ENCODE peak calls at places on chromosomes 12 and 14, in ten cellular contexts. T is neural progenitor cell, I is tibial artery, P is fibroblast of lung, J is A549, A is brain microvascular endothelial cell, S is upper lobe of right lung, H is right lobe of liver, W is heart right ventricle, M is thyroid gland. K is an unnamed sample.

GRCh38 chr12:104250366-104251125 is 35.0 kb downstream of the TXNRD1 start:
- DNase-seq in P (no peak), I (no peak), T (no peak), A (no peak), S (no peak), W (no peak), H (no peak), M (no peak), J (no peak), K (no peak)

GRCh38 chr12:95608252-95609033 is 57.2 kb upstream of the USP44 start:
- DNase-seq in S (peak), T (no peak), I (peak), J (peak), H (peak), A (peak), M (peak), W (peak), P (peak), K (peak)

GRCh38 chr14:24032727-24033418 is 18.9 kb upstream of the CARMIL3 start:
- DNase-seq in M (no peak), H (peak), A (peak), J (peak), I (no peak), W (no peak), S (no peak), P (peak), T (no peak), K (no peak)

GRCh38 chr12:131959641-131960589 is 10.2 kb downstream of the EP400 start:
- DNase-seq in T (no peak), A (no peak), I (no peak), H (no peak), M (no peak), J (no peak), W (no peak), P (no peak), S (no peak), K (no peak)

GRCh38 chr14:44149597-44149996 is 357.5 kb downstream of the FSCB start:
- DNase-seq in S (no peak), H (peak), P (peak), A (no peak), I (no peak), M (no peak), T (peak), J (no peak), W (no peak), K (no peak)

GRCh38 chr14:77111021-77111420 is 13.0 kb downstream of the CIPC start:
- DNase-seq in J (no peak), S (peak), A (no peak), M (peak), I (no peak), W (no peak), P (no peak), T (peak), H (no peak), K (no peak)

GRCh38 chr12:114746297-114747074 is 62.5 kb upstream of the TBX3 start:
- DNase-seq in P (peak), H (no peak), M (no peak), T (no peak), J (no peak), W (no peak), S (no peak), A (no peak), I (no peak), K (no peak)

GRCh38 chr14:58680698-58681097 is 42.9 kb downstream of the DACT1 start:
- DNase-seq in W (no peak), S (no peak), H (no peak), I (no peak), P (no peak), J (no peak), M (no peak), T (no peak), A (no peak), K (no peak)

GRCh38 chr14:31036552-31036951 is 10.4 kb upstream of the STRN3 start:
- DNase-seq in I (no peak), J (no peak), M (no peak), S (no peak), W (no peak), T (no peak), A (no peak), H (no peak), P (no peak), K (no peak)

GRCh38 chr12:129312048-129312447 is 458.8 kb downstream of the GLT1D1 start:
- DNase-seq in J (no peak), H (no peak), M (no peak), A (peak), W (no peak), S (no peak), I (no peak), T (peak), P (no peak), K (no peak)

GRCh38 chr12:119631930-119632678 is 35.8 kb upstream of the PRKAB1 start:
- DNase-seq in I (no peak), M (no peak), S (no peak), J (no peak), P (no peak), H (no peak), T (no peak), W (no peak), A (no peak), K (no peak)

GRCh38 chr12:93453633-93454032 is 11.9 kb upstream of the UBE2N start:
- DNase-seq in T (peak), I (no peak), S (no peak), H (no peak), J (no peak), P (no peak), A (peak), W (no peak), M (no peak), K (no peak)

GRCh38 chr12:74685385-74685784 is 147.8 kb downstream of the ATXN7L3B start:
- DNase-seq in M (no peak), T (no peak), W (no peak), I (no peak), P (no peak), A (no peak), J (no peak), S (no peak), H (no peak), K (no peak)

GRCh38 chr12:74689929-74690328 is 152.3 kb downstream of the ATXN7L3B start:
- DNase-seq in P (no peak), T (no peak), S (no peak), A (no peak), H (no peak), W (no peak), M (no peak), J (no peak), I (no peak), K (no peak)

GRCh38 chr12:74689071-74689655 is 151.5 kb downstream of the ATXN7L3B start:
- DNase-seq in I (no peak), S (no peak), W (no peak), T (peak), A (peak), M (no peak), H (no peak), P (peak), J (peak), K (peak)
- TF ChIP-seq CTCF in I (peak), S (peak), W (no peak), T (peak), A (peak), M (peak), H (peak), P (peak), J (peak), K (peak)

GRCh38 chr14:49755378-49755777 is 12.6 kb upstream of the KLHDC2 start:
- DNase-seq in I (no peak), A (no peak), M (no peak), J (no peak), P (no peak), S (no peak), W (no peak), T (no peak), H (no peak), K (no peak)
- H3K4me3 ChIP-seq in I (no peak), A (no peak), M (no peak), J (no peak), P (no peak), S (no peak), W (no peak), T (no peak), H (no peak), K (no peak)

GRCh38 chr14:102295301-102295700 is 9.7 kb downstream of the MOK start:
- DNase-seq in M (no peak), J (peak), A (no peak), P (peak), S (no peak), I (no peak), W (no peak), H (no peak), T (no peak), K (peak)
- TF ChIP-seq CTCF in M (no peak), J (peak), A (peak), P (peak), S (no peak), I (no peak), W (no peak), H (no peak), T (peak), K (peak)

GRCh38 chr14:104925214-104925899 is 678 bp downstream of the PLD4 start:
- DNase-seq in S (no peak), A (no peak), H (no peak), J (no peak), M (no peak), T (no peak), I (no peak), W (no peak), P (no peak), K (no peak)
- H3K4me3 ChIP-seq in S (no peak), A (no peak), H (no peak), J (no peak), M (no peak), T (no peak), I (no peak), W (no peak), P (no peak), K (no peak)

DNA sequence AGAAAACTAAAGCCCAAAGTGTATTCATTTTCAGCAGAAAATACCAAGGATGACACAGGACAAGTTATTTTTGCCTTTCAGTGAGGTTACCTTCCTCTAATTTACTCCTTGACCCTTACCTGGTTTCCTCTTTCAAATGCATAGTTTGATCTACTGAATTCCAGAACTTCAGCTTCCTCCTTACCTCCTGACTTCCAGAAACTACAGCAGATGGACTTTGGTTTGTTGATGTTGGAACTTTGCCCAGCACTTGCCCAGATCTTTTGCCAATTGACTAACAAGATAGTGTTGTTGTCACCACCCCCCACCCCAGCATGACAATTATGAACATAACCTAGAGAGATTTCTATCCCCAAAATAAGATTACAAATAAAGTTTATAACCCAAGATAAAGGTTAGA is 63.2 kb downstream of the NAV3 start:
- DNase-seq in S (no peak), M (no peak), A (peak), H (peak), J (peak), I (no peak), T (no peak), W (no peak), P (peak), K (peak)
- TF ChIP-seq CTCF in S (no peak), M (no peak), A (no peak), H (no peak), J (no peak), I (no peak), T (no peak), W (no peak), P (no peak), K (no peak)

GRCh38 chr14:68972507-68973272 is 6.4 kb downstream of the ACTN1 start:
- DNase-seq in S (no peak), H (no peak), M (no peak), W (no peak), I (no peak), T (no peak), A (no peak), J (no peak), P (peak), K (no peak)

GRCh38 chr14:68973639-68974038 is 5.5 kb downstream of the ACTN1 start:
- DNase-seq in S (no peak), M (no peak), P (no peak), J (no peak), H (no peak), I (no peak), T (no peak), A (no peak), W (no peak), K (no peak)

GRCh38 chr14:68976160-68977067 is 2.7 kb downstream of the ACTN1 start:
- DNase-seq in M (peak), A (no peak), I (peak), J (no peak), S (no peak), P (peak), T (no peak), H (peak), W (peak), K (no peak)

GRCh38 chr14:68975667-68976066 is 3.4 kb downstream of the ACTN1 start:
- DNase-seq in J (no peak), S (no peak), H (no peak), P (peak), A (peak), M (peak), W (no peak), T (no peak), I (peak), K (no peak)

DNA sequence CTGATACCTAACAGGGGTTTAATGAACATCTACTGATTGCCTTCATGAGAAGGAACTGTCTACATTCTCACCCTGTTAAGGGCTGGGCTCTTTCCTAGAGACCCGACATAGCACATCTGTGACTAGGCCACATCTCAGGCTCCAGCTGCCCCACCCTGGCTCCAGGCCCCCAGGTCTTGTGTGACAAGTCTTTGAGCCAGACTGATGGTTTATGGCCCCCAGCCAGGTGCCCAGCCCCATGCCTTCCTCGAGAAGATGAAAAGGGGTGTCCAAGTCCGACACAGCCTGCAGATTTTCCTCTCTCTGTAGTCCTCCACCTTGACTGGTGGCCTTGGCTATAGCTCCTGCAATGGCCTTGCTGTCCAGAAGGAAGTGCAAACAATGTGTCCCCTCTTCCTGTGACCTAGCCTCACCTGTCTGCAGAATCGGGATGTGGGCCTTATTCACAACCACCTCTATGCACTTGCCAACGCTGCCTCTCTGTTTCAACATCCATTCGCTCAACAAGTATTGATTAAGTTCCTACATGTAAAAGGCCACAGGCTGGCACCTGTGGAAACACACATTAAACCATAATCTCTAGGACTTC is 4.2 kb downstream of the ACTN1 start:
- DNase-seq in T (no peak), W (no peak), J (no peak), S (no peak), P (no peak), I (no peak), M (no peak), A (no peak), H (no peak), K (no peak)
- H3K4me3 ChIP-seq in T (no peak), W (no peak), J (no peak), S (no peak), P (peak), I (peak), M (no peak), A (no peak), H (no peak), K (peak)

DNA sequence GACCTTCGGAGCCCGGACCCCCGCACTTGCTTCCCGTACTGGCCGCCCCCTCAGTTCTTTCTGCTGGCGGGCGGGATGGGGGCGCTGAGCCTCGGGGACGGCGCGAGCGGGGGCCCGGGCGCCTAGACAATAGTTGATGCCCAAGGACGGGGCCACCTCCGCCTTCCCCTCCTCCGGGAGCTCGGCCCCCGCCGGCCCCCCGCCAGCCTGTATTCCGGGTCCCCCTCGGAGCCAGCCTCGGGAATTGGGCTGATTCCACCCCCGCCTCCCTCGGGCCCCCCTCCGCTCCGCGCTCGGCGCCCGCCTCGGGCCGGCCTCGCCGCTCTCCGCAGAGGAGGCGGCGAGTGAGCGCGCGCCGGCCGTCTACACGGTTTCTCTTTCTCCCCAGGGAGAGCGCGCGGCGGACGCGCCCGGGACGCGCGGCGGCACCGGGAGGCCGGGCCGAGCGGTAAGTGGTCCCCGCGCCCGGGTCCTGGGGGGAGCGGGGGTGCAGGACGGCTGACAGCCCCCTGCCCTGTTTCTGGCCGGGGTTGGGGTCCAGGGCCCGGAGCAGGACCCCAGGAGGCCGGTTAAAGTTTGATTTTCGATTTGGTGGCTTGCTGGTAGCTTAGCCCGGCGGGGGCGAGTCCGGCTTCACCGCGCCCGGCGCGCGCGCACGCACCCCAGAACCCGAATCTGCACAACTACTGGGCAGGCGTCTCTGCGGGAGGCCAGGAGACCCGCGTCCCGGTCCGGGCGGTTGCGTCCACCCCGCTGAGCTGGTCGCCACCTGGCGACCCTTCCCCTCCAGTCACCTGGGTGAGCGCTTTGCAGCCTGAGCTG is 413.7 kb downstream of the PCNX1 start:
- DNase-seq in I (peak), A (peak), J (peak), T (peak), S (peak), M (peak), W (peak), H (peak), P (peak), K (no peak)
- TF ChIP-seq CTCF in I (no peak), A (no peak), J (no peak), T (no peak), S (no peak), M (no peak), W (no peak), H (no peak), P (no peak), K (no peak)

DNA sequence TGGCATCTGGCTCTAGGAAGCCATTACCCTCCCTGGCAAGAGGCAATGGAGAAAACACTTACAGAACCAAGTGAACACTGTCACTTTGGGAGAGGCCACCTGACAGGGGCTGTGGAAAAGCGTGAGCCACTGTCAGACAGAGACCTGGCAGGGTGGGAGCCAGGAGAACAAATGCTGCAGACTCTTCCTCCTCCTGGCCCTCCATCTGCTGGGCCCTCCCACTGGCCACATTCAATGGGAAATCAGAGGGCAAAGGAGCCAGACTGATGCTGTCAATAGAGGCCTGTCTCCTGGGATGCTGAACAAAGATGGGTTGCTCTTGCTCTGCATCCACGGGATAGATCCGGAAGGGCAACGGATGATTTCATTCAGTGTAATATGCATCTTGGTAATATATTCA is 44.9 kb upstream of the BCAT1 start:
- DNase-seq in H (no peak), J (no peak), T (peak), W (no peak), P (no peak), I (no peak), A (no peak), S (no peak), M (no peak), K (no peak)
- H3K4me3 ChIP-seq in H (no peak), J (no peak), T (no peak), W (no peak), P (no peak), I (no peak), A (no peak), S (no peak), M (no peak), K (no peak)